ENCODE peak calls at places on chromosome 2, in four cellular contexts. One of them, this sample, is unnamed. For H3K9me3, the result is how much of the 10 kb centered on the place peaks cover.

GRCh38 chr2:207896525-207897295 is 127.0 kb upstream of the FZD5 start:
- DNase-seq in HCT116: no peak
- DNase-seq in breast epithelium: no peak
- DNase-seq in spleen: no peak
- DNase-seq in this sample: no peak

GRCh38 chr2:140695163-140695562 is 1435.7 kb downstream of the LRP1B start:
- DNase-seq in spleen: no peak
- DNase-seq in breast epithelium: no peak
- DNase-seq in HCT116: peak
- DNase-seq in this sample: no peak

GRCh38 chr2:10532631-10533101 is 84.5 kb upstream of the ODC1 start:
- DNase-seq in breast epithelium: peak
- DNase-seq in HCT116: no peak
- DNase-seq in spleen: peak
- DNase-seq in this sample: no peak

GRCh38 chr2:9205963-9206948 is at the start of gene ASAP2:
- DNase-seq in breast epithelium: peak
- DNase-seq in spleen: peak
- DNase-seq in HCT116: no peak
- DNase-seq in this sample: no peak

GRCh38 chr2:219171231-219171651 is 1.4 kb upstream of the SLC23A3 start:
- DNase-seq in HCT116: peak
- DNase-seq in spleen: no peak
- DNase-seq in breast epithelium: no peak
- DNase-seq in this sample: peak

GRCh38 chr2:128026422-128027277 is 1.2 kb downstream of the SAP130 start:
- DNase-seq in HCT116: no peak
- DNase-seq in breast epithelium: no peak
- DNase-seq in spleen: no peak
- DNase-seq in this sample: peak

GRCh38 chr2:238320648-238321281 is 447 bp downstream of the TRAF3IP1 start:
- DNase-seq in breast epithelium: no peak
- DNase-seq in HCT116: no peak
- DNase-seq in spleen: no peak
- DNase-seq in this sample: no peak

GRCh38 chr2:54048117-54048785 is 67.2 kb upstream of the ACYP2 start:
- DNase-seq in breast epithelium: no peak
- DNase-seq in spleen: no peak
- DNase-seq in HCT116: no peak
- DNase-seq in this sample: no peak

GRCh38 chr2:68193774-68194372 is 36.2 kb downstream of the PNO1 start:
- DNase-seq in spleen: no peak
- DNase-seq in breast epithelium: no peak
- DNase-seq in HCT116: no peak
- DNase-seq in this sample: no peak

GRCh38 chr2:52805901-52806410 is 961.6 kb upstream of the CHAC2 start:
- DNase-seq in spleen: no peak
- DNase-seq in HCT116: no peak
- DNase-seq in breast epithelium: no peak
- DNase-seq in this sample: no peak

GRCh38 chr2:47309952-47310800 is 92.8 kb upstream of the MSH2 start:
- DNase-seq in breast epithelium: no peak
- DNase-seq in spleen: peak
- DNase-seq in HCT116: no peak
- DNase-seq in this sample: no peak

GRCh38 chr2:12261993-12262680 is 454.6 kb upstream of the TRIB2 start:
- DNase-seq in spleen: no peak
- DNase-seq in breast epithelium: no peak
- DNase-seq in HCT116: no peak
- DNase-seq in this sample: no peak

GRCh38 chr2:125167152-125167551 is 1142.1 kb downstream of the CNTNAP5 start:
- DNase-seq in HCT116: no peak
- DNase-seq in breast epithelium: no peak
- DNase-seq in spleen: no peak
- DNase-seq in this sample: no peak

GRCh38 chr2:203994735-203995134 is 58.2 kb downstream of the ICOS start:
- DNase-seq in HCT116: no peak
- DNase-seq in breast epithelium: no peak
- DNase-seq in spleen: no peak
- DNase-seq in this sample: no peak

GRCh38 chr2:230908595-230909191 is 16.3 kb downstream of the GPR55 start:
- DNase-seq in HCT116: peak
- DNase-seq in spleen: peak
- DNase-seq in breast epithelium: peak
- DNase-seq in this sample: no peak

GRCh38 chr2:107174126-107174525 is 288.2 kb upstream of the ST6GAL2 start:
- DNase-seq in spleen: no peak
- DNase-seq in breast epithelium: no peak
- DNase-seq in HCT116: no peak
- DNase-seq in this sample: no peak

GRCh38 chr2:27211241-27211942 is 449 bp upstream of the ATRAID start:
- DNase-seq in breast epithelium: no peak
- DNase-seq in spleen: peak
- DNase-seq in HCT116: no peak
- DNase-seq in this sample: no peak

GRCh38 chr2:120520929-120521912 is 175.3 kb downstream of the INHBB start:
- DNase-seq in spleen: peak
- DNase-seq in breast epithelium: peak
- DNase-seq in HCT116: peak
- DNase-seq in this sample: no peak

GRCh38 chr2:43068730-43069517 is 157.5 kb downstream of the ZFP36L2 start:
- DNase-seq in spleen: peak
- DNase-seq in HCT116: no peak
- DNase-seq in breast epithelium: peak
- DNase-seq in this sample: no peak

GRCh38 chr2:195813401-195813800 is 156.4 kb downstream of the SLC39A10 start:
- DNase-seq in spleen: no peak
- DNase-seq in breast epithelium: no peak
- DNase-seq in HCT116: no peak
- DNase-seq in this sample: no peak

GRCh38 chr2:191870744-191871143 is 23.9 kb upstream of the CAVIN2 start:
- DNase-seq in breast epithelium: no peak
- DNase-seq in HCT116: no peak
- DNase-seq in spleen: no peak
- DNase-seq in this sample: no peak

GRCh38 chr2:126886201-126886905 is 12.3 kb upstream of the TEX51 start:
- DNase-seq in spleen: peak
- DNase-seq in HCT116: peak
- DNase-seq in breast epithelium: peak
- DNase-seq in this sample: peak

DNA sequence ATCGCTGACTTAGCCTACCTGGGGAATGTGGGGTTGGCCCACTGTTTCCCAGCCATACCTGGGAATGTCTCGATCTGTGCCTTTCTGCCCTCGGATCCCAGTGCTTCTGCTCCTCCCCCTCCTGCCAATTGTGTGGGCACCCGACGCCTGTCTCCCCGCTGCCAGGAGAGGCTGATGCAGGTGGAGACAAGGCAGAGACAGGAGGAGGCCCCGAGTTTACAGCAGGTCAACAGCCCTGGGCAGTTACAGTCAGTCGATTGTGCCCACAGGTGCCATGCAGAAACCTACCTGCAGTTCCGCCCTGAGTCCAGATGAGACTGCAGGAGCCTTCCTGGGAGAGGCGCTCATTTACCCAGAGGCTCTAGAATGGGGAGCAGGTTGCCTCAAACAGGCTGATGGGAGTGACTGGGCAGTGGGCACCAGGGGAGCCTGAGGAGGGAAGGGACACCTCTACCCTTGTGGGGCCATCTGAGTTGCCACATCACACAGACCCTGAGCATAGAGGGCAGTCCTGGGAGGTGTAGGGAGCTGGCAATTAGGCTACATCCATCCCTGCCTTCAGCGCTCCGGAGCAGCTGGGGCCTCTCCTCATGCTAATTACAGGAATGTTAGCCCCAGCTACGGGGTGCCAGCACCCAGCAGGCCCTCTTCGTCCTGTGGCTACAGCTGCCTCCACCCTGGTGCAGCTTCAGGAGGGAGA is 300.1 kb downstream of the NDUFA10 start:
- DNase-seq in spleen: peak
- DNase-seq in breast epithelium: peak
- DNase-seq in HCT116: no peak
- DNase-seq in this sample: no peak
- H3K9me3 ChIP-seq in spleen: under half
- H3K9me3 ChIP-seq in breast epithelium: under half
- H3K9me3 ChIP-seq in HCT116: under half
- H3K9me3 ChIP-seq in this sample: under half

GRCh38 chr2:172066394-172066863 is 18.9 kb upstream of the DLX1 start:
- DNase-seq in HCT116: no peak
- DNase-seq in spleen: no peak
- DNase-seq in breast epithelium: no peak
- DNase-seq in this sample: no peak
- TF ChIP-seq POLR2AphosphoS5 in HCT116: no peak
- TF ChIP-seq POLR2AphosphoS5 in spleen: no peak
- TF ChIP-seq POLR2AphosphoS5 in breast epithelium: no peak
- TF ChIP-seq POLR2AphosphoS5 in this sample: no peak

DNA sequence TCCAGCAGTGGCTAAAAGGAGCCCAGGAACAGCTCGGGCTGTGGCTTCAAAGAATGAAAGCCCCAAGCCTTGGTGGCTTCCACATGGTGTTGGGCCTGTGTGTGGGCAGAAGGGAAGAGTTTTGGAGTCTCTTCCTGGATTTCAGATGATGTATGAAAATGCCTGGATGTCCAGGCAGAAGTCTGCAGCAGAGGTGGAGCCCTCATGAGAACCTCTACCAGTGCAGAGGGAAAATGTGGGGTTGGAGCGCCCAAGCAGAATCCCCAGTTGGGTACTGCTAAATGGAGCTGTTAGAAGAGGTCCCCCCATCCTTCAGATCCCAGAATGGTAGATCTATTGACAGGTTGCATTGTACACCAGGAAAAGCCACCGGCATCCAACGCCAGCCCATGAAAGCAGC is 412.1 kb downstream of the TDRD15 start:
- DNase-seq in spleen: no peak
- DNase-seq in breast epithelium: no peak
- DNase-seq in HCT116: no peak
- DNase-seq in this sample: no peak
- H3K9me3 ChIP-seq in spleen: under half
- H3K9me3 ChIP-seq in breast epithelium: under half
- H3K9me3 ChIP-seq in HCT116: under half
- H3K9me3 ChIP-seq in this sample: under half

GRCh38 chr2:174342600-174343342 is 8.0 kb downstream of the SP9 start:
- DNase-seq in HCT116: no peak
- DNase-seq in spleen: peak
- DNase-seq in breast epithelium: no peak
- DNase-seq in this sample: no peak

GRCh38 chr2:174339971-174340399 is 5.2 kb downstream of the SP9 start:
- DNase-seq in spleen: no peak
- DNase-seq in breast epithelium: no peak
- DNase-seq in HCT116: no peak
- DNase-seq in this sample: no peak

GRCh38 chr2:174341995-174342571 is 7.3 kb downstream of the SP9 start:
- DNase-seq in HCT116: no peak
- DNase-seq in breast epithelium: no peak
- DNase-seq in spleen: peak
- DNase-seq in this sample: no peak

GRCh38 chr2:174340400-174341300 is 5.9 kb downstream of the SP9 start:
- DNase-seq in HCT116: no peak
- DNase-seq in spleen: peak
- DNase-seq in breast epithelium: no peak
- DNase-seq in this sample: no peak

GRCh38 chr2:174341301-174341994 is 6.7 kb downstream of the SP9 start:
- DNase-seq in HCT116: peak
- DNase-seq in spleen: peak
- DNase-seq in breast epithelium: peak
- DNase-seq in this sample: no peak
- TF ChIP-seq POLR2AphosphoS5 in HCT116: no peak
- TF ChIP-seq POLR2AphosphoS5 in spleen: peak
- TF ChIP-seq POLR2AphosphoS5 in breast epithelium: no peak
- TF ChIP-seq POLR2AphosphoS5 in this sample: peak

This sample was measured in vagina.